ENCODE peak calls at places on chromosomes 16 and 17, in nine cellular contexts. C is Peyer's patch; V is AG04450; I is activated CD8-positive, alpha-beta memory T cell treated with anti-CD3 and anti-CD28 coated beads for 1 hour; A is activated naive CD4-positive, alpha-beta T cell; U is psoas muscle; J is activated T-cell treated with anti-CD3 and anti-CD28 coated beads, Interleukin-2, amount 50 U/mL, for 4 hours; D is Daoy; E is GM13976. B is an unnamed sample.

GRCh38 chr17:60435244-60436170 is 13.2 kb downstream of the CHCT1 start:
- DNase-seq in I (no peak), U (peak; percentile 82), E (peak; percentile 82), C (peak; percentile 65), J (peak; percentile 52), A (peak; percentile 10), D (peak; percentile 74), V (peak; percentile 70), B (peak; percentile 25)

GRCh38 chr17:45931677-45932076 is 37.3 kb downstream of the MAPT start:
- DNase-seq in U (no peak), E (no peak), V (no peak), C (no peak), I (no peak), D (no peak), A (no peak), J (no peak), B (no peak)

GRCh38 chr17:80997471-80998387 is 6.1 kb downstream of the CHMP6 start:
- DNase-seq in I (no peak), A (no peak), V (no peak), J (no peak), C (no peak), E (peak; percentile 25), D (peak; percentile 96), U (no peak), B (no peak)

GRCh38 chr17:6666557-6666956 is 15.0 kb downstream of the C17orf100 start:
- DNase-seq in V (no peak), U (no peak), A (no peak), I (no peak), E (no peak), J (no peak), C (no peak), D (no peak), B (no peak)

GRCh38 chr16:15644306-15644961 is 1.5 kb upstream of the MARF1 start:
- DNase-seq in D (peak; percentile 46), I (no peak), A (no peak), U (no peak), C (no peak), V (no peak), E (no peak), J (no peak), B (no peak)

GRCh38 chr16:53043986-53044571 is 8.6 kb downstream of the CHD9NB start:
- DNase-seq in A (no peak), D (no peak), V (no peak), I (no peak), J (no peak), E (no peak), C (no peak), U (no peak), B (no peak)

GRCh38 chr17:1275962-1276736 is 3.3 kb upstream of the TRARG1 start:
- DNase-seq in C (peak; percentile 76), I (peak; percentile 60), U (peak; percentile 80), J (peak; percentile 70), V (no peak), E (peak; percentile 86), A (peak; percentile 62), D (peak; percentile 78), B (peak; percentile 60)

GRCh38 chr16:75860654-75861053 is 134.4 kb upstream of the CPHXL start:
- DNase-seq in J (no peak), A (no peak), D (peak; percentile 46), U (no peak), C (no peak), I (no peak), E (no peak), V (no peak), B (no peak)

GRCh38 chr16:64406661-64407267 is 715.1 kb downstream of the CDH11 start:
- DNase-seq in C (no peak), J (no peak), A (no peak), E (no peak), D (no peak), U (no peak), I (no peak), V (no peak), B (no peak)

GRCh38 chr17:34306466-34306865 is 12.8 kb upstream of the CCL8 start:
- DNase-seq in A (no peak), D (peak; percentile 81), C (no peak), U (no peak), J (no peak), E (no peak), I (no peak), V (no peak), B (no peak)

GRCh38 chr17:41738077-41738800 is 3.8 kb upstream of the HAP1 start:
- DNase-seq in J (peak; percentile 78), A (peak; percentile 71), D (peak; percentile 90), E (peak; percentile 94), C (peak; percentile 77), V (peak; percentile 54), U (peak; percentile 89), I (peak; percentile 62), B (peak; percentile 69)

GRCh38 chr17:82392209-82392920 is 20.8 kb downstream of the UTS2R start:
- DNase-seq in E (no peak), A (no peak), V (no peak), J (no peak), U (no peak), I (no peak), C (no peak), D (no peak), B (no peak)

GRCh38 chr17:63151981-63152523 is 186.0 kb downstream of the TANC2 start:
- DNase-seq in I (no peak), E (no peak), V (no peak), A (no peak), D (no peak), U (no peak), C (no peak), J (no peak), B (no peak)

GRCh38 chr16:49510676-49511305 is 137.2 kb downstream of the C16orf78 start:
- DNase-seq in U (peak; percentile 92), J (no peak), E (no peak), V (no peak), C (no peak), I (no peak), D (no peak), A (no peak), B (no peak)

GRCh38 chr16:89924298-89924924 is 1.3 kb downstream of the TUBB3 start:
- DNase-seq in I (no peak), J (no peak), D (peak; percentile 43), E (no peak), V (no peak), A (no peak), U (no peak), C (no peak), B (no peak)

GRCh38 chr17:29451338-29451737 is 61.2 kb downstream of the TAOK1 start:
- DNase-seq in E (no peak), V (no peak), I (no peak), D (no peak), U (no peak), C (no peak), J (no peak), A (no peak), B (no peak)

GRCh38 chr17:72143245-72143644 is 22.4 kb downstream of the SOX9 start:
- DNase-seq in D (no peak), I (no peak), E (no peak), A (no peak), U (no peak), J (no peak), C (no peak), V (no peak), B (no peak)

GRCh38 chr17:62150471-62150870 is 85.4 kb upstream of the MED13 start:
- DNase-seq in J (no peak), D (no peak), E (no peak), C (no peak), I (no peak), V (no peak), U (no peak), A (no peak), B (no peak)

GRCh38 chr16:17335826-17336492 is 134.8 kb downstream of the XYLT1 start:
- DNase-seq in V (no peak), E (no peak), D (no peak), J (no peak), U (no peak), I (no peak), A (no peak), C (no peak), B (no peak)